ENCODE peak calls at places on chromosomes 11 and 22, in four cellular contexts. Y is fibroblast of the aortic adventitia, K is substantia nigra, M is PC-3. O is an unnamed sample.

GRCh38 chr11:57792870-57793269 is 31.3 kb downstream of the CTNND1 start:
- DNase-seq in K (no peak), M (peak), Y (peak), O (no peak)

GRCh38 chr11:7657306-7658025 is 15.8 kb downstream of the CYB5R2 start:
- DNase-seq in K (peak), M (peak), Y (peak), O (peak)

GRCh38 chr11:532512-533048 is 2.8 kb downstream of the HRAS start:
- DNase-seq in Y (no peak), K (no peak), M (no peak), O (no peak)

GRCh38 chr11:86818466-86819282 is 18.3 kb downstream of the PRSS23 start:
- DNase-seq in Y (peak), M (peak), K (no peak), O (peak)

GRCh38 chr11:106875013-106875412 is 143.3 kb downstream of the GUCY1A2 start:
- DNase-seq in Y (peak), K (no peak), M (peak), O (peak)

GRCh38 chr11:71490731-71491390 is 36.2 kb upstream of the KRTAP5-7 start:
- DNase-seq in M (no peak), Y (no peak), K (no peak), O (no peak)

GRCh38 chr22:39994566-39995345 is at the start of gene FAM83F:
- DNase-seq in K (no peak), Y (no peak), M (peak), O (no peak)

GRCh38 chr11:37394236-37394870 is 796.3 kb upstream of the RAG2 start:
- DNase-seq in Y (no peak), K (no peak), M (peak), O (no peak)

GRCh38 chr22:24170632-24171031 is 10.7 kb upstream of the SUSD2 start:
- DNase-seq in K (no peak), M (no peak), Y (no peak), O (no peak)

GRCh38 chr22:46800102-46800857 is 37.8 kb downstream of the TBC1D22A start:
- DNase-seq in M (no peak), K (no peak), Y (no peak), O (no peak)

GRCh38 chr11:120546312-120547205 is 35.0 kb downstream of the GRIK4 start:
- DNase-seq in Y (peak), K (no peak), M (peak), O (peak)

GRCh38 chr11:111063711-111064110 is 181.8 kb upstream of the POU2AF2 start:
- DNase-seq in Y (peak), M (peak), K (no peak), O (peak)

GRCh38 chr11:106202935-106203620 is 125.6 kb downstream of the AASDHPPT start:
- DNase-seq in K (no peak), M (no peak), Y (peak), O (no peak)

GRCh38 chr22:21587803-21588611 is 20.5 kb downstream of the UBE2L3 start:
- DNase-seq in M (no peak), K (peak), Y (peak), O (no peak)

GRCh38 chr22:22810018-22810427 is 77.6 kb upstream of the IGLL5 start:
- DNase-seq in M (no peak), K (peak), Y (no peak), O (no peak)

GRCh38 chr22:46638601-46639431 is 18.6 kb downstream of the GRAMD4 start:
- DNase-seq in K (no peak), M (no peak), Y (peak), O (peak)

GRCh38 chr11:62004473-62004872 is 37.0 kb upstream of the FTH1 start:
- DNase-seq in Y (peak), M (peak), K (no peak), O (peak)

GRCh38 chr11:843818-844692 is 1.4 kb downstream of the TSPAN4 start:
- DNase-seq in M (peak), Y (peak), K (no peak), O (peak)

GRCh38 chr22:33832558-33833151 is 87.6 kb downstream of the LARGE1 start:
- DNase-seq in Y (peak), M (no peak), K (peak), O (peak)

GRCh38 chr11:5719703-5720495 is 16.3 kb upstream of the OR56B1 start:
- DNase-seq in K (no peak), M (no peak), Y (no peak), O (peak)

GRCh38 chr11:57391546-57391945 is 1.1 kb upstream of the PRG2 start:
- DNase-seq in Y (no peak), K (no peak), M (no peak), O (peak)